ENCODE peak calls at places on chromosomes 2 and 18, in four cellular contexts. M, W, C and R are unnamed samples.

GRCh38 chr18:42338683-42339082 is 383.6 kb downstream of the PIK3C3 start:
- DNase-seq in M (no peak), C (peak; percentile 2), W (no peak), R (no peak)

GRCh38 chr2:43161650-43162542 is 64.5 kb downstream of the ZFP36L2 start:
- DNase-seq in C (no peak), W (no peak), M (no peak), R (no peak)

GRCh38 chr2:23824777-23825212 is 102.1 kb downstream of the ATAD2B start:
- DNase-seq in W (no peak), M (peak; percentile 45), C (peak; percentile 33), R (no peak)

GRCh38 chr2:37219046-37219445 is 12.3 kb downstream of the CEBPZ start:
- DNase-seq in W (no peak), C (no peak), M (no peak), R (no peak)

GRCh38 chr2:188897096-188897495 is 77.1 kb upstream of the COL3A1 start:
- DNase-seq in M (no peak), C (peak; percentile 69), W (no peak), R (no peak)

GRCh38 chr18:23629444-23629946 is 33.2 kb downstream of the ANKRD29 start:
- DNase-seq in M (no peak), W (no peak), C (no peak), R (no peak)

GRCh38 chr2:601387-601698 is 75.9 kb downstream of the TMEM18 start:
- DNase-seq in M (no peak), W (no peak), C (no peak), R (no peak)

GRCh38 chr2:97950329-97951154 is 45.2 kb downstream of the TMEM131 start:
- DNase-seq in C (peak; percentile 96), W (no peak), M (no peak), R (no peak)

GRCh38 chr2:9739508-9739907 is 103.8 kb upstream of the TAF1B start:
- DNase-seq in M (peak; percentile 51), C (no peak), W (no peak), R (no peak)

GRCh38 chr18:7028625-7029024 is 89.0 kb downstream of the LAMA1 start:
- DNase-seq in C (no peak), W (no peak), M (no peak), R (no peak)

GRCh38 chr2:85525029-85525428 is 13.9 kb upstream of the MAT2A start:
- DNase-seq in C (no peak), M (no peak), W (no peak), R (no peak)

GRCh38 chr2:132515010-132515409 is 98.4 kb downstream of the GPR39 start:
- DNase-seq in M (no peak), W (no peak), C (no peak), R (no peak)

GRCh38 chr2:216880509-216881184 is 20.8 kb upstream of the TNP1 start:
- DNase-seq in C (peak; percentile 34), M (no peak), W (no peak), R (no peak)

GRCh38 chr2:41598161-41598894 is 449.5 kb upstream of the PKDCC start:
- DNase-seq in W (no peak), M (no peak), C (peak; percentile 6), R (no peak)

GRCh38 chr2:144479138-144479537 is 40.8 kb downstream of the ZEB2 start:
- DNase-seq in M (no peak), W (no peak), C (peak; percentile 92), R (no peak)

GRCh38 chr18:57951999-57952774 is 91.8 kb upstream of the NEDD4L start:
- DNase-seq in C (peak; percentile 20), M (no peak), W (no peak), R (no peak)

GRCh38 chr18:7565677-7566076 is 1.4 kb upstream of the PTPRM start:
- DNase-seq in M (no peak), W (no peak), C (no peak), R (no peak)

GRCh38 chr2:84855730-84856129 is 25.2 kb downstream of the TRABD2A start:
- DNase-seq in C (no peak), W (no peak), M (no peak), R (no peak)

GRCh38 chr18:7645756-7646155 is 78.6 kb downstream of the PTPRM start:
- DNase-seq in C (peak; percentile 16), W (no peak), M (no peak), R (no peak)

GRCh38 chr2:105450495-105450894 is 51.6 kb upstream of the FHL2 start:
- DNase-seq in W (no peak), C (no peak), M (no peak), R (no peak)

GRCh38 chr2:204691911-204692510 is 146.7 kb downstream of the PARD3B start:
- DNase-seq in C (peak; percentile 76), M (no peak), W (no peak), R (no peak)

GRCh38 chr2:149278146-149278878 is 52.1 kb upstream of the LYPD6 start:
- DNase-seq in C (no peak), M (no peak), W (no peak), R (no peak)

GRCh38 chr2:187037310-187037709 is 188.3 kb upstream of the ZSWIM2 start:
- DNase-seq in C (peak; percentile 8), W (no peak), M (no peak), R (no peak)

GRCh38 chr2:188132385-188132784 is 159.3 kb upstream of the GULP1 start:
- DNase-seq in C (no peak), W (no peak), M (no peak), R (no peak)

GRCh38 chr2:154533300-154533940 is 165.1 kb upstream of the KCNJ3 start:
- DNase-seq in C (no peak), W (no peak), M (no peak), R (no peak)

GRCh38 chr2:62478093-62478580 is 27.9 kb downstream of the TMEM17 start:
- DNase-seq in M (no peak), C (no peak), W (no peak), R (no peak)

GRCh38 chr2:50346586-50347351 is 685.2 kb downstream of the NRXN1 start:
- DNase-seq in W (no peak), M (no peak), C (no peak), R (peak; percentile 46)

GRCh38 chr2:121777699-121778058 is 22.2 kb downstream of the TSN start:
- DNase-seq in W (no peak), M (no peak), C (peak; percentile 79), R (no peak)

GRCh38 chr18:34222025-34222395 is 2.7 kb downstream of the NOL4 start:
- DNase-seq in C (no peak), W (no peak), M (no peak), R (no peak)

GRCh38 chr2:225367482-225367881 is 32.0 kb upstream of the NYAP2 start:
- DNase-seq in C (peak; percentile 9), W (no peak), M (no peak), R (no peak)

DNA sequence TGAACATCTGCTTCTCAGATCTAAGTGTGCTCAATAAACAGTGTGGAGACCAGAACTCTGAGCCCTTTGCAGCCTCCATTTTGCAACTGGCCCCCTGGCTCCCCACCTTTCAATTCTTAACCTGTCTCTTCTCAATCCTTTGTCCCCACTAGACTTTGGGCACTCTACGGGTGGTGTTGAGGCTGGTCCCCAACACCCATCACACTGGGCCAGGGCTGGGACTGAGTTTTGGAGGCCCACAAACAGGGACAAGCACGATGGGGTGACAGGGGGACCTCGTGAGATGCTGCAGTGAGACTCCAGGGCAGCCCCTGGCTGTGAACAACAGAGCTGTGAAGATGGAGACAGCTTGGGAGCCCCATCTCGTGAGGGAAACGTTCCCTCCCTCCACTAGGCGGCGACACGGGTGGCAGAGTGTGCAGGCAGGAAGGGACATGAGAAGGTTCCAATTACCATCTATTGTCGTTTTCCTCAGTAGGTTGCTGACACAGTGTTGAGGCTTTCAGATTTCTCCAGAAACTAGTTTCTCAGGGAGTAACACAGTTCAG is 1.2 kb downstream of the ANKMY1 start:
- DNase-seq in M (peak; percentile 60), C (peak; percentile 39), W (no peak), R (peak; percentile 20)
- TF ChIP-seq CTCF in M (peak; percentile 72), C (no peak), W (no peak), R (no peak)

DNA sequence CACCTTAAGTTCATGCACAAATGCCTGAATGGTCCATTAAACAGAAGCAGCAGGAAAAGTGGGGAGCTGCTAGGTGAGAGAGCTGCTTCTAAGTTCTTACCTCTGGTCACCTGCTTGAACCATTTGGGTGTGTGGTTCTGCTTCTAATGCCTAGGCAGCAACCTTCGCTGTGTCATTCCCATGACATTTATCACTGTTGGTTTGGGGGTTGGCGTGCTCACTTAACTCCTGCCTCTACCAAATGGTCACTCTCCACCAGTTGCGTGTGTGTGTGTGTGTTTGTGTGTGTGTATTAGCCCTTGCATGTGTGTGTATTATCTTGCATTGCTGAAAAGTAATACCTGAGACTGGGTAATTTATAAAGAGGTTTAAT is 56.2 kb downstream of the NCAPH start:
- DNase-seq in C (no peak), W (no peak), M (no peak), R (no peak)
- TF ChIP-seq CTCF in C (no peak), W (no peak), M (no peak), R (no peak)

DNA sequence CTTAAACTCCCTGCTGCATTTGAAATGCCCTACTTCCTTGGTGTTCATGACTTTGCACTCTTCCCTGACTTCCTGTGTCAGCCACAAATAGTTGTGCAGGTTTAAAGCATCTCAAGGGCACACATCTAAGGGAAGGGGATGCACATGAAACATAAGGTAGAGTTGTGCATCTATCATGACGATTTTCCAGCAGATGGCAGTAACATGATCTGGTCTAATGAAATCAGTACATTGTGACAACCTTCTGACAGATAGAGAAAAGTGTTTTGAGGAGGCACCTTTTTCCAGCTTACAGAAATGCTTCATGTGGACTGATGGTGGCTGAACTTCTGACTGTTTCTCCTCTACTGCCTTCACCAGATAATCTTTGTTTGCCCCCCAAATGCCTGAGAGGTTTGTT is 238.9 kb downstream of the XIRP2 start:
- DNase-seq in W (no peak), M (no peak), C (peak; percentile 31), R (no peak)
- TF ChIP-seq CTCF in W (no peak), M (no peak), C (no peak), R (no peak)

GRCh38 chr18:5868218-5868904 is 27.0 kb downstream of the TMEM200C start:
- DNase-seq in M (no peak), C (peak; percentile 76), W (no peak), R (peak; percentile 81)
- TF ChIP-seq CTCF in M (peak; percentile 89), C (peak; percentile 70), W (no peak), R (peak; percentile 79)

GRCh38 chr2:55771612-55772011 is 78.0 kb upstream of the PNPT1 start:
- DNase-seq in M (no peak), W (no peak), C (peak; percentile 43), R (no peak)
- TF ChIP-seq CTCF in M (peak; percentile 36), W (no peak), C (peak; percentile 15), R (peak; percentile 59)

DNA sequence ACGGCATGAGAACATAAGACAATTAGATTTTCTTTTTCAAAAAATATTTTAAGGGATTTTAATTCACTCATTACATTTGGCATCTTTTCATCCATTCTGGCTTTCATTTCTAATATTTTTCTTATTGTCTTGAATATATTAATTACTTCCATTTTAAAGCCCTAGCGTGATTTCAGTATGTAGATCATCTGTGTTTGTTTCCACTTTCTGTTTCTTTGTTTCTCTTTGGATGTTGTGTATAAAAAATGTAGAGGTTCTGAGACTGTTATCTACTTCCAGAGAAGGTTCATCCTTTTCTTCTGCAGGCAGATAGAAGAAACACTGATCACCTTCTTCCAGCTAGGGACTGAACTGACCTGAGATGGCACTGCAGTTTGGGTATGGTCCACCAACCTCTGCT is 664.4 kb upstream of the SLC39A10 start:
- DNase-seq in W (no peak), C (no peak), M (no peak), R (no peak)
- TF ChIP-seq CTCF in W (no peak), C (no peak), M (no peak), R (no peak)